ENCODE peak calls at places on chromosomes 2 and 18, in eight cellular contexts. T is naive B cell; E is activated naive CD4-positive, alpha-beta T cell treated with anti-CD3 and anti-CD28 coated beads, Interleukin-2, amount 50 U/mL, for 16 hours; C is retinal pigment epithelial cell; R is T-cell; U is left lung; D is ecto neural progenitor cell; L is AG08395. J is an unnamed sample.

GRCh38 chr2:55616509-55617159 is 788 bp downstream of the PPP4R3B start:
- DNase-seq in C (no peak), U (no peak), L (peak; percentile 46), E (peak; percentile 29), D (no peak), R (peak; percentile 32), T (peak; percentile 46), J (peak; percentile 26)

GRCh38 chr2:112834379-112835014 is 2.1 kb downstream of the IL1B start:
- DNase-seq in L (no peak), R (no peak), D (no peak), T (no peak), U (no peak), C (no peak), E (no peak), J (no peak)

GRCh38 chr2:100237770-100238169 is 84.5 kb downstream of the LONRF2 start:
- DNase-seq in E (no peak), T (no peak), R (no peak), D (no peak), L (no peak), C (no peak), U (no peak), J (no peak)

GRCh38 chr2:104857262-104858221 is 3.6 kb downstream of the POU3F3 start:
- DNase-seq in U (no peak), E (no peak), R (no peak), C (no peak), L (no peak), T (no peak), D (no peak), J (peak; percentile 39)

GRCh38 chr2:233458826-233459225 is 104.5 kb downstream of the DGKD start:
- DNase-seq in T (no peak), U (peak; percentile 64), L (no peak), D (no peak), C (no peak), R (no peak), E (no peak), J (no peak)

GRCh38 chr2:15432642-15433261 is 128.4 kb downstream of the NBAS start:
- DNase-seq in C (no peak), L (no peak), U (no peak), R (no peak), T (no peak), E (no peak), D (no peak), J (no peak)

GRCh38 chr2:213125646-213126347 is 25.6 kb downstream of the IKZF2 start:
- DNase-seq in U (no peak), E (no peak), T (no peak), L (peak; percentile 18), C (no peak), D (no peak), R (no peak), J (no peak)

GRCh38 chr2:152126664-152127063 is 27.8 kb upstream of the CACNB4 start:
- DNase-seq in R (no peak), L (no peak), D (no peak), T (no peak), U (no peak), C (no peak), E (no peak), J (no peak)

GRCh38 chr18:48609820-48610815 is 71.3 kb downstream of the CTIF start:
- DNase-seq in L (peak; percentile 68), E (no peak), D (no peak), R (no peak), T (no peak), U (no peak), C (no peak), J (no peak)

GRCh38 chr2:112465373-112465772 is 16.6 kb upstream of the TTL start:
- DNase-seq in D (no peak), R (no peak), U (no peak), E (no peak), L (peak; percentile 56), C (no peak), T (no peak), J (no peak)

GRCh38 chr2:41719756-41720155 is 328.1 kb upstream of the PKDCC start:
- DNase-seq in L (no peak), D (no peak), R (no peak), T (no peak), U (no peak), C (no peak), E (no peak), J (no peak)

GRCh38 chr2:70790079-70790963 is at the start of gene FIGLA:
- DNase-seq in T (no peak), D (peak; percentile 72), L (no peak), U (peak; percentile 79), R (peak; percentile 6), E (no peak), C (no peak), J (no peak)

GRCh38 chr2:176125215-176126054 is 2.9 kb downstream of the HOXD9 start:
- DNase-seq in U (no peak), T (no peak), C (no peak), R (no peak), D (no peak), E (no peak), L (no peak), J (no peak)

GRCh38 chr2:119178811-119179601 is 20.5 kb upstream of the C1QL2 start:
- DNase-seq in E (no peak), U (no peak), R (no peak), L (peak; percentile 32), D (no peak), C (peak; percentile 77), T (no peak), J (no peak)

GRCh38 chr18:44798433-44799048 is 117.9 kb downstream of the SETBP1 start:
- DNase-seq in D (no peak), U (no peak), C (no peak), L (no peak), T (peak; percentile 49), E (no peak), R (no peak), J (no peak)

GRCh38 chr18:777021-777420 is 35.0 kb downstream of the YES1 start:
- DNase-seq in U (no peak), C (no peak), E (no peak), T (no peak), R (no peak), D (no peak), L (no peak), J (no peak)

GRCh38 chr2:156151351-156151750 is 181.2 kb downstream of the NR4A2 start:
- DNase-seq in C (no peak), U (no peak), D (no peak), L (no peak), E (no peak), R (no peak), T (no peak), J (no peak)

GRCh38 chr2:173079968-173080860 is 4.6 kb downstream of the MAP3K20 start:
- DNase-seq in R (no peak), U (no peak), C (no peak), T (no peak), L (peak; percentile 73), E (no peak), D (no peak), J (no peak)

GRCh38 chr2:238868067-238868524 is 20.2 kb downstream of the TWIST2 start:
- DNase-seq in C (no peak), D (peak; percentile 43), R (no peak), U (peak; percentile 71), T (no peak), E (no peak), L (peak; percentile 50), J (no peak)

GRCh38 chr18:75249192-75249551 is 38.6 kb downstream of the TSHZ1 start:
- DNase-seq in T (no peak), U (no peak), R (no peak), D (no peak), E (no peak), L (no peak), C (no peak), J (no peak)

GRCh38 chr2:5520352-5520996 is 171.7 kb upstream of the SOX11 start:
- DNase-seq in D (no peak), C (peak; percentile 58), R (no peak), E (no peak), U (no peak), L (no peak), T (no peak), J (no peak)

GRCh38 chr2:127619191-127619590 is 26.8 kb upstream of the GPR17 start:
- DNase-seq in R (no peak), D (no peak), C (no peak), E (no peak), L (no peak), U (no peak), T (no peak), J (no peak)

GRCh38 chr2:158099716-158100115 is 2.0 kb upstream of the UPP2 start:
- DNase-seq in D (no peak), C (peak; percentile 86), L (no peak), E (no peak), U (no peak), T (no peak), R (no peak), J (no peak)

GRCh38 chr2:229855116-229855515 is 66.7 kb downstream of the TRIP12 start:
- DNase-seq in R (no peak), E (no peak), L (no peak), U (no peak), C (no peak), T (no peak), D (no peak), J (no peak)

GRCh38 chr18:45935591-45936335 is 31.4 kb downstream of the EPG5 start:
- DNase-seq in T (no peak), E (no peak), D (no peak), C (no peak), U (no peak), L (peak; percentile 35), R (no peak), J (no peak)

GRCh38 chr2:197575987-197576386 is 60.1 kb downstream of the MOB4 start:
- DNase-seq in U (no peak), T (no peak), R (no peak), E (no peak), L (no peak), C (peak; percentile 84), D (no peak), J (no peak)

GRCh38 chr2:122191331-122191730 is 435.9 kb downstream of the TSN start:
- DNase-seq in R (no peak), L (peak; percentile 32), T (no peak), U (no peak), D (peak; percentile 70), C (no peak), E (no peak), J (peak; percentile 28)

GRCh38 chr18:12532661-12533060 is 124.9 kb downstream of the PRELID3A start:
- DNase-seq in R (no peak), E (no peak), D (no peak), T (no peak), U (no peak), L (no peak), C (no peak), J (no peak)

GRCh38 chr2:31384351-31384750 is 30.2 kb downstream of the XDH start:
- DNase-seq in U (no peak), C (peak; percentile 45), T (no peak), D (no peak), E (no peak), L (peak; percentile 87), R (no peak), J (peak; percentile 18)

GRCh38 chr2:20185176-20186022 is 39.5 kb downstream of the SDC1 start:
- DNase-seq in U (peak; percentile 83), D (no peak), E (no peak), T (no peak), C (peak; percentile 35), L (no peak), R (no peak), J (no peak)

GRCh38 chr18:48839819-48840490 is 110.8 kb downstream of the SMAD7 start:
- DNase-seq in C (no peak), E (no peak), T (no peak), R (no peak), U (no peak), L (no peak), D (no peak), J (no peak)

GRCh38 chr18:71105078-71105819 is 816.4 kb downstream of the SOCS6 start:
- DNase-seq in E (no peak), L (no peak), R (no peak), U (no peak), C (peak; percentile 24), D (no peak), T (no peak), J (no peak)

GRCh38 chr2:156691014-156691413 is 254.8 kb downstream of the GPD2 start:
- DNase-seq in D (no peak), C (no peak), L (no peak), E (no peak), R (no peak), U (no peak), T (no peak), J (no peak)

GRCh38 chr2:170743530-170744239 is 26.5 kb upstream of the ERICH2 start:
- DNase-seq in C (no peak), R (no peak), E (no peak), D (no peak), T (no peak), U (no peak), L (no peak), J (no peak)